ENCODE peak calls at places on chromosomes 3 and 15, in six cellular contexts. I, E, R, C, D and B are unnamed samples.

GRCh38 chr3:154188416-154188815 is 67.2 kb downstream of the ARHGEF26 start:
- DNase-seq in I (no peak), E (no peak), R (no peak), C (no peak), D (no peak), B (no peak)

GRCh38 chr15:89139613-89140499 is 51.6 kb downstream of the ABHD2 start:
- DNase-seq in I (peak), E (no peak), R (no peak), C (no peak), D (peak), B (peak)

GRCh38 chr3:115187149-115187757 is 40.2 kb upstream of the ZBTB20 start:
- DNase-seq in I (no peak), E (no peak), R (no peak), C (no peak), D (no peak), B (no peak)

GRCh38 chr15:89090791-89091666 is 2.8 kb downstream of the ABHD2 start:
- DNase-seq in I (no peak), E (peak), R (peak), C (no peak), D (no peak), B (no peak)

GRCh38 chr3:196563721-196564225 is 4.6 kb downstream of the WDR53 start:
- DNase-seq in I (no peak), E (no peak), R (peak), C (peak), D (no peak), B (no peak)

GRCh38 chr15:99104788-99105515 is at the start of gene SYNM:
- DNase-seq in I (peak), E (peak), R (peak), C (peak), D (peak), B (peak)

GRCh38 chr15:64851503-64851840 is 9.8 kb downstream of the PLEKHO2 start:
- DNase-seq in I (peak), E (no peak), R (peak), C (no peak), D (peak), B (peak)

GRCh38 chr15:89770041-89770440 is 6.1 kb upstream of the MESP2 start:
- DNase-seq in I (no peak), E (no peak), R (peak), C (no peak), D (no peak), B (no peak)

GRCh38 chr3:128408693-128409620 is 57.7 kb downstream of the DNAJB8 start:
- DNase-seq in I (no peak), E (no peak), R (no peak), C (no peak), D (peak), B (no peak)

GRCh38 chr3:43503067-43503728 is 118.6 kb downstream of the ANO10 start:
- DNase-seq in I (peak), E (peak), R (peak), C (peak), D (peak), B (peak)

GRCh38 chr3:139935071-139935865 is at the start of gene CLSTN2:
- DNase-seq in I (peak), E (no peak), R (peak), C (no peak), D (peak), B (peak)

GRCh38 chr3:139937674-139938279 is 2.8 kb downstream of the CLSTN2 start:
- DNase-seq in I (peak), E (peak), R (peak), C (peak), D (peak), B (peak)

GRCh38 chr3:139930201-139930600 is 4.8 kb upstream of the CLSTN2 start:
- DNase-seq in I (no peak), E (no peak), R (peak), C (no peak), D (no peak), B (no peak)

GRCh38 chr3:139935866-139936817 is 1.2 kb downstream of the CLSTN2 start:
- DNase-seq in I (peak), E (no peak), R (peak), C (no peak), D (peak), B (peak)

GRCh38 chr3:139934557-139935070 is 371 bp upstream of the CLSTN2 start:
- DNase-seq in I (peak), E (no peak), R (peak), C (no peak), D (peak), B (peak)
- H3K4me2 ChIP-seq in I (peak), E (no peak), R (peak), C (no peak), D (peak), B (peak)

GRCh38 chr15:35932541-35932940 is 386.6 kb upstream of the DPH6 start:
- DNase-seq in I (no peak), E (no peak), R (no peak), C (no peak), D (no peak), B (no peak)

GRCh38 chr15:35931942-35932341 is 386.0 kb upstream of the DPH6 start:
- DNase-seq in I (no peak), E (no peak), R (no peak), C (no peak), D (no peak), B (no peak)

GRCh38 chr15:35925634-35926380 is 379.8 kb upstream of the DPH6 start:
- DNase-seq in I (no peak), E (no peak), R (peak), C (peak), D (no peak), B (peak)

GRCh38 chr15:35929740-35930444 is 383.9 kb upstream of the DPH6 start:
- DNase-seq in I (no peak), E (no peak), R (no peak), C (no peak), D (no peak), B (no peak)

GRCh38 chr15:35928847-35929246 is 382.9 kb upstream of the DPH6 start:
- DNase-seq in I (no peak), E (no peak), R (no peak), C (no peak), D (no peak), B (no peak)
- H3K27ac ChIP-seq in I (no peak), E (no peak), R (no peak), C (no peak), D (no peak), B (no peak)

GRCh38 chr15:44775923-44776322 is 39.6 kb downstream of the TRIM69 start:
- DNase-seq in I (no peak), E (peak), R (peak), C (no peak), D (no peak), B (peak)
- TF ChIP-seq EZH2phosphoT487 in I (no peak), E (no peak), R (no peak), C (no peak), D (no peak), B (no peak)

DNA sequence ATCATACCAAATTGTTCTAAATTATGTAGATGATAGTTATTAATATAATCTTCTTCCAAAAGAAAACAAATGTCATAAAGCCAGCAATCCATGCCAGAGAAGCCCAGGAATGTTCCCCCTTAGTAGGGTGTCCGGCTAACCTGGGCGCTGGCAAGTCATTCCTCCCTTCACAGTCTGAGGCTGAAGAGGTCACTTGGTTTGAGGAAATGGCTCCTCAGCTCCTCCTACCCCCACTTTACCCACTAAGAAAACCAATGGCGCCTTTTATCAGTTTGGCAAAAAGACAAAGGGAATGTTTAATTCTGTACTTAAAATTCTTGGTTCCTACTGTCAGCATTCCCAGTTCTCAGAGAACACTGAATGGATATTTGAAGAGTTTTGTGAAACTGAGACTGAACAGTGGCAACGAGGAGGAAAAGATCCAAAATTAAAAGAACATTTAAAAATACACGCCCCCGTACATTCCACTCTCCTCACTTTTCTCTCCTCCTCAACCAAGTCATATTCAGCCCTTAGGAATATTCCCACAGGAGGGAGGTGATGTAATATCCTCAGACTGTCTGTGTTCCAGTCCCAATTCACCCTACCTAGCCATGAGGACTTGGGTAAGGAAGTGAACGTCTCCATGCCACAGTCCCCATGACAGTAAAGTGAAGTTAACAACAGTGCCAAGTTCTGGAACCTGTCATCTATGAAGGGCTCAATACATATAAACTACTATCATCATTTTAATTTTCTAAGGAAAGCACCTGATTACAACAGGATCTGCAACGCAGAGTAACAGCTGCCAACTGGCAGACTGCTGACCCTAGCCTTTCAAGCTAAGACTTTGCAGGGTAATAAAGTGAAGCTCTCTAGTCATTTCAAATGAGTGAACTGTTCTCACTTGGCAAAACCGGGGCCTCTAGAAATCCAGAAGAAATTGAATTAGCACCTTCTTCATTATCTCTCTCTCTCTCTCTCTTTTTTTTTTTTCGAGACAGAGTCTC is 234.4 kb upstream of the ICE2 start:
- DNase-seq in I (no peak), E (no peak), R (peak), C (no peak), D (no peak), B (no peak)
- H3K4me2 ChIP-seq in I (no peak), E (no peak), R (peak), C (no peak), D (no peak), B (no peak)

DNA sequence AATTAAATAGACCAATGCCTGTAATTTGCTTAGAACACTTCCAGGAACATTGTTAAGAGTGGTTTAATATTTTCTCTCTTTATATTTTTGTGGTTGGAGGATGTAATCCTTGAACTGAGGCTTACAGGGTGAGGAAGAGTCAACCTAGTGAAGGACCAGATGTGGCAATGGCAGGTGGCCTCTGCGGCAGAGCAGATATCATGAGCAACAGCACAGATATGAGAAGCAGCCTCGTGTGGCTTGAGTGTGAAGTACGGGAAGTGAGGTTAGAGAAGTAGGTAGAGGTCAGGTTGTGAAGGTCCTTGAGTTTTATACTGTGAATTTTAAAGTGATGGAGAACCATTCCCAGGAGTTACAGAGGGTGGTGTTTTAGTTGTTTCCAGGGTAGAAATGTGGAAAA is 417.6 kb upstream of the SUCLG2 start:
- DNase-seq in I (no peak), E (peak), R (no peak), C (no peak), D (no peak), B (no peak)
- H3K27ac ChIP-seq in I (no peak), E (no peak), R (no peak), C (no peak), D (no peak), B (no peak)